ENCODE peak calls at places on chromosome 17, in five cellular contexts. R, L, Y, J and D are unnamed samples.

GRCh38 chr17:57511475-57512123 is 233.5 kb downstream of the CCDC182 start:
- DNase-seq in R (no peak), L (no peak), Y (no peak), J (no peak), D (no peak)

GRCh38 chr17:74768763-74769114 is 7.4 kb downstream of the NAT9 start:
- DNase-seq in R (no peak), L (no peak), Y (no peak), J (no peak), D (no peak)

GRCh38 chr17:57369509-57369945 is 113.2 kb downstream of the MSI2 start:
- DNase-seq in R (no peak), L (no peak), Y (no peak), J (no peak), D (no peak)

GRCh38 chr17:61399131-61400057 is at the start of gene TBX2:
- DNase-seq in R (peak; percentile 87), L (peak; percentile 98), Y (no peak), J (peak; percentile 92), D (peak; percentile 97)

GRCh38 chr17:13078591-13078990 is 60.8 kb upstream of the ELAC2 start:
- DNase-seq in R (no peak), L (no peak), Y (no peak), J (no peak), D (no peak)

GRCh38 chr17:10767237-10767636 is 36.7 kb downstream of the TMEM238L start:
- DNase-seq in R (no peak), L (no peak), Y (no peak), J (no peak), D (no peak)

GRCh38 chr17:7988750-7989178 is 13.7 kb upstream of the GUCY2D start:
- DNase-seq in R (no peak), L (peak; percentile 74), Y (peak; percentile 92), J (peak; percentile 84), D (peak; percentile 85)

GRCh38 chr17:57552114-57552601 is 192.9 kb downstream of the CCDC182 start:
- DNase-seq in R (no peak), L (peak; percentile 84), Y (peak; percentile 49), J (peak; percentile 42), D (no peak)

GRCh38 chr17:67474081-67474661 is 97.1 kb downstream of the PITPNC1 start:
- DNase-seq in R (peak; percentile 32), L (no peak), Y (peak; percentile 77), J (peak; percentile 88), D (no peak)

GRCh38 chr17:28147026-28147425 is 104.5 kb downstream of the NLK start:
- DNase-seq in R (no peak), L (no peak), Y (peak; percentile 28), J (no peak), D (no peak)

GRCh38 chr17:35801583-35802224 is 6.3 kb upstream of the MMP28 start:
- DNase-seq in R (peak; percentile 73), L (peak; percentile 83), Y (peak; percentile 100), J (peak; percentile 24), D (peak; percentile 89)

GRCh38 chr17:9768381-9768934 is 22.9 kb downstream of the DHRS7C start:
- DNase-seq in R (no peak), L (peak; percentile 45), Y (peak; percentile 40), J (peak; percentile 59), D (peak; percentile 10)

GRCh38 chr17:50903604-50904521 is 37.7 kb upstream of the TOB1 start:
- DNase-seq in R (no peak), L (no peak), Y (no peak), J (peak; percentile 43), D (no peak)

GRCh38 chr17:36942631-36943125 is 5.4 kb downstream of the LHX1 start:
- DNase-seq in R (no peak), L (peak; percentile 58), Y (no peak), J (no peak), D (no peak)

GRCh38 chr17:75524971-75525805 is at the start of gene LLGL2:
- DNase-seq in R (peak; percentile 60), L (peak; percentile 99), Y (peak; percentile 50), J (peak; percentile 48), D (peak; percentile 73)

GRCh38 chr17:45129426-45129939 is 2.8 kb downstream of the PLCD3 start:
- DNase-seq in R (no peak), L (no peak), Y (no peak), J (peak; percentile 53), D (no peak)

GRCh38 chr17:21275047-21275578 is 9.4 kb upstream of the MAP2K3 start:
- DNase-seq in R (no peak), L (peak; percentile 62), Y (no peak), J (no peak), D (no peak)

GRCh38 chr17:73369126-73369525 is 57.3 kb upstream of the CDC42EP4 start:
- DNase-seq in R (no peak), L (peak; percentile 71), Y (no peak), J (no peak), D (peak; percentile 86)

GRCh38 chr17:42526031-42526444 is 10.0 kb upstream of the NAGLU start:
- DNase-seq in R (no peak), L (no peak), Y (peak; percentile 84), J (peak; percentile 66), D (no peak)

GRCh38 chr17:3626831-3627565 is 9.1 kb downstream of the SHPK start:
- DNase-seq in R (no peak), L (no peak), Y (peak; percentile 31), J (peak; percentile 7), D (no peak)

GRCh38 chr17:82963104-82963950 is 116.1 kb upstream of the METRNL start:
- DNase-seq in R (peak; percentile 86), L (peak; percentile 79), Y (peak; percentile 90), J (peak; percentile 93), D (peak; percentile 51)

GRCh38 chr17:57086069-57086930 is 1.3 kb downstream of the AKAP1 start:
- DNase-seq in R (peak; percentile 29), L (peak; percentile 68), Y (peak; percentile 22), J (peak; percentile 58), D (peak; percentile 47)

GRCh38 chr17:59561042-59561441 is 4.4 kb upstream of the DHX40 start:
- DNase-seq in R (no peak), L (peak; percentile 43), Y (peak; percentile 35), J (peak; percentile 48), D (peak; percentile 24)

GRCh38 chr17:64773836-64774761 is 112.0 kb upstream of the SMURF2 start:
- DNase-seq in R (no peak), L (peak; percentile 71), Y (peak; percentile 60), J (peak; percentile 60), D (peak; percentile 84)

GRCh38 chr17:73802314-73802713 is 158.1 kb upstream of the SDK2 start:
- DNase-seq in R (no peak), L (no peak), Y (no peak), J (no peak), D (no peak)

GRCh38 chr17:58181796-58182195 is 10.7 kb upstream of the EPX start:
- DNase-seq in R (no peak), L (no peak), Y (no peak), J (no peak), D (no peak)

GRCh38 chr17:15442316-15443185 is 24.9 kb downstream of the CDRT4 start:
- DNase-seq in R (no peak), L (no peak), Y (no peak), J (no peak), D (no peak)

GRCh38 chr17:4739122-4740024 is at the start of the genes CXCL16 and ZMYND15:
- DNase-seq in R (peak; percentile 51), L (peak; percentile 79), Y (peak; percentile 55), J (peak; percentile 74), D (no peak)

GRCh38 chr17:43840814-43841213 is 6.2 kb upstream of the CD300LG start:
- DNase-seq in R (no peak), L (peak; percentile 82), Y (peak; percentile 27), J (no peak), D (no peak)

GRCh38 chr17:13337864-13338371 is 263.8 kb downstream of the HS3ST3A1 start:
- DNase-seq in R (no peak), L (peak; percentile 51), Y (peak; percentile 56), J (peak; percentile 84), D (peak; percentile 90)